ENCODE peak calls at places on chromosomes 4 and X, in ten cellular contexts. R, G, A, Z, S, Y, K, M, J and I are unnamed samples.

GRCh38 chrX:1387141-1387776 is 4.7 kb downstream of the SLC25A6 start:
- DNase-seq in M (no peak), A (peak; percentile 41), R (peak; percentile 49), K (no peak), S (peak; percentile 19), G (no peak), Z (no peak), Y (no peak), J (no peak), I (no peak)

GRCh38 chr4:16764622-16765021 is 133.8 kb downstream of the LDB2 start:
- DNase-seq in A (no peak), G (no peak), Y (peak; percentile 34), R (peak; percentile 78), M (no peak), S (peak; percentile 12), J (no peak), K (no peak), Z (no peak), I (no peak)

GRCh38 chr4:137968956-137969709 is 273.0 kb downstream of the SLC7A11 start:
- DNase-seq in K (no peak), S (no peak), R (peak; percentile 66), A (no peak), M (no peak), G (no peak), Y (no peak), J (no peak), Z (no peak), I (no peak)

GRCh38 chrX:101658661-101659477 is 781 bp downstream of the ARMCX2 start:
- DNase-seq in S (peak; percentile 84), J (peak; percentile 29), Z (no peak), R (peak; percentile 88), G (peak; percentile 23), Y (peak; percentile 51), A (peak; percentile 62), M (peak; percentile 77), K (peak; percentile 28), I (no peak)

GRCh38 chr4:183139058-183139740 is 40.1 kb downstream of the WWC2 start:
- DNase-seq in Y (no peak), S (no peak), J (no peak), G (no peak), R (no peak), Z (no peak), K (no peak), A (no peak), M (no peak), I (no peak)

GRCh38 chr4:21013501-21013900 is 313.2 kb downstream of the PACRGL start:
- DNase-seq in A (no peak), G (no peak), Y (no peak), Z (no peak), J (no peak), R (no peak), M (no peak), S (no peak), K (no peak), I (no peak)

GRCh38 chrX:154733072-154733425 is 17.8 kb downstream of the GAB3 start:
- DNase-seq in R (no peak), Z (no peak), K (no peak), M (no peak), A (no peak), Y (no peak), S (no peak), G (no peak), J (no peak), I (no peak)

GRCh38 chr4:55312491-55313101 is 33.4 kb upstream of the SRD5A3 start:
- DNase-seq in A (no peak), S (peak; percentile 19), G (no peak), M (no peak), R (peak; percentile 63), J (no peak), Y (peak; percentile 39), K (no peak), Z (no peak), I (no peak)

GRCh38 chr4:4694296-4694772 is 152.5 kb upstream of the STX18 start:
- DNase-seq in Y (no peak), S (peak; percentile 30), A (no peak), R (peak; percentile 86), K (no peak), J (no peak), G (no peak), Z (no peak), M (peak; percentile 43), I (no peak)

GRCh38 chrX:9342581-9343051 is 122.2 kb upstream of the TBL1X start:
- DNase-seq in Z (peak; percentile 78), Y (peak; percentile 60), J (peak; percentile 51), R (peak; percentile 88), S (peak; percentile 90), A (peak; percentile 73), K (peak; percentile 38), G (peak; percentile 48), M (peak; percentile 76), I (peak; percentile 88)

GRCh38 chrX:18895157-18895952 is 88.6 kb downstream of the PHKA2 start:
- DNase-seq in G (no peak), K (no peak), Z (no peak), A (peak; percentile 26), M (peak; percentile 50), R (no peak), Y (no peak), S (peak; percentile 49), J (peak; percentile 63), I (no peak)

GRCh38 chr4:3044812-3045499 is 29.4 kb downstream of the HTT-AS start:
- DNase-seq in G (no peak), J (no peak), Y (no peak), S (no peak), Z (no peak), R (no peak), A (no peak), K (no peak), M (no peak), I (no peak)

GRCh38 chr4:41406051-41406516 is 131.9 kb upstream of the LIMCH1 start:
- DNase-seq in Z (no peak), J (no peak), A (no peak), K (no peak), G (no peak), R (no peak), Y (no peak), M (no peak), S (no peak), I (no peak)

GRCh38 chr4:189087981-189088380 is 852.7 kb upstream of the FRG1 start:
- DNase-seq in Y (no peak), J (no peak), K (no peak), M (no peak), A (no peak), S (no peak), G (no peak), Z (no peak), R (no peak), I (no peak)

GRCh38 chr4:164461901-164462300 is 292.0 kb upstream of the SMIM31 start:
- DNase-seq in J (no peak), Z (no peak), Y (no peak), A (no peak), S (no peak), K (no peak), G (no peak), M (no peak), R (no peak), I (no peak)

GRCh38 chr4:40409835-40410234 is 74.7 kb downstream of the CHRNA9 start:
- DNase-seq in G (no peak), M (no peak), S (no peak), Z (no peak), A (no peak), J (no peak), Y (no peak), R (no peak), K (no peak), I (no peak)

GRCh38 chr4:17448689-17449088 is 63.2 kb downstream of the QDPR start:
- DNase-seq in A (no peak), G (no peak), J (no peak), K (no peak), S (no peak), Z (no peak), Y (no peak), R (no peak), M (no peak), I (no peak)

GRCh38 chr4:174578366-174578765 is 56.1 kb upstream of the HPGD start:
- DNase-seq in A (no peak), Z (no peak), J (no peak), G (no peak), M (no peak), Y (no peak), S (no peak), R (no peak), K (no peak), I (no peak)

DNA sequence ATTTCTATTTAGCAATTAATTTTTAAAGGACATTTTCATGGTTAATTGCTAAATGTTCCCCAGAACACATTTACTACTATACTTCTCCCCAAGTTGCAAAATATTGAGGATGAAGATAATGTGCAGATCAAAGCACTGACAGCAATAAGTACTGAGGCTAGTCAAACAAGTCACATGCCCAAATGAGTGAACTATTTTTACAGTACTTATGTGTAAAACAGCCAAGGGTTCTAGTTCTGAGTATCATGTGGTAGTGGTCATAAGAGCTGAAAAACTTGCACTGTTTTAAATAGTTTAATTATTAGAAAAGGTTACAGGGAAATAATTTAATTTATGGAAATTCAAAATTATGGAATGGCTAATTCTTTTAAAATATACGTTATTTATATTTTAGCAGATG is 3.8 kb downstream of the GALNTL6 start:
- DNase-seq in A (no peak), J (no peak), K (no peak), Y (no peak), R (no peak), G (no peak), S (no peak), Z (no peak), M (no peak), I (no peak)
- TF ChIP-seq CTCF in A (no peak), J (no peak), K (no peak), Y (no peak), R (no peak), G (no peak), S (no peak), Z (no peak), M (no peak), I (no peak)

GRCh38 chrX:71068052-71068918 is at the start of gene SNX12:
- DNase-seq in R (peak; percentile 95), Y (peak; percentile 77), K (peak; percentile 70), A (peak; percentile 94), J (peak; percentile 84), G (peak; percentile 79), S (peak; percentile 88), Z (peak; percentile 89), M (peak; percentile 90), I (peak; percentile 95)
- TF ChIP-seq CTCF in R (no peak), Y (no peak), K (no peak), A (no peak), J (no peak), G (no peak), S (no peak), Z (no peak), M (no peak), I (no peak)

DNA sequence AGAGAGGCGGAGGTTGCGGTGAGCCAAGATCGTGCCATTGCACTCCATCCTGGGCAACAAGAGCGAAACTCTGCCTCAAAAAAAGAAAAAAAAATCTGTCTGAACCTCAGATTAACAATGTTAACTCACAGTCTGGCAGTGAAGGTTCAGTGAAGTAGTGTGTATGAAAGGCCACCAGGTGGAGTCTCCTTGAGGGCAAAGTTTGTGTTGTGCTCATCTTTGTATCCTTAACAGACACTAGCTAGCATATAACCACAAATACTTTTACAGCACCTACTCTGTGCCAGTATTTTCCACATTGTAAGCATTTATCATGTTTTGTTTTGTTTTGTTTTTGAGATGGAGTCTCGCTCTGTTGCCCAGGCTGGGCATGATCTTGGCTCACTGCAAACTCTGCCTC is 46.0 kb upstream of the MGST2 start:
- DNase-seq in A (no peak), R (peak; percentile 65), S (no peak), Z (no peak), Y (no peak), M (no peak), K (no peak), J (peak; percentile 28), G (no peak), I (no peak)
- TF ChIP-seq CTCF in A (peak; percentile 36), R (peak; percentile 85), S (peak; percentile 49), Z (peak; percentile 65), Y (peak; percentile 64), M (peak; percentile 56), K (peak; percentile 66), J (peak; percentile 39), G (no peak), I (peak; percentile 48)

GRCh38 chr4:985123-985830 is 1.6 kb upstream of the IDUA start:
- DNase-seq in A (no peak), G (peak; percentile 57), K (no peak), J (no peak), Z (no peak), M (peak; percentile 80), R (peak; percentile 92), S (no peak), Y (peak; percentile 67), I (no peak)
- TF ChIP-seq CTCF in A (no peak), G (no peak), K (no peak), J (no peak), Z (no peak), M (no peak), R (peak; percentile 34), S (no peak), Y (no peak), I (no peak)